ENCODE peak calls at places on chromosomes 4 and X, in eight cellular contexts. D, U, F, A, R, S, Y and H are unnamed samples.

GRCh38 chr4:48175328-48175727 is 41.3 kb upstream of the TXK start:
- DNase-seq in U (no peak), A (no peak), D (no peak), Y (no peak), R (no peak), S (no peak), F (no peak), H (no peak)

GRCh38 chr4:54064317-54065275 is at the start of gene CHIC2:
- DNase-seq in S (peak; percentile 94), D (peak; percentile 98), R (peak; percentile 63), U (peak; percentile 91), A (peak; percentile 96), Y (peak; percentile 94), F (peak; percentile 94), H (no peak)

GRCh38 chrX:104318330-104319009 is 63.7 kb upstream of the ESX1 start:
- DNase-seq in R (peak; percentile 43), U (peak; percentile 70), D (peak; percentile 61), A (peak; percentile 64), Y (peak; percentile 67), F (no peak), S (peak; percentile 88), H (no peak)

GRCh38 chr4:118059397-118059796 is 25.1 kb downstream of the NDST3 start:
- DNase-seq in F (no peak), Y (no peak), A (no peak), S (no peak), U (no peak), D (no peak), R (no peak), H (no peak)

GRCh38 chr4:13173974-13174373 is 310.2 kb downstream of the RAB28 start:
- DNase-seq in A (peak; percentile 24), S (no peak), D (peak; percentile 2), Y (peak; percentile 3), U (peak; percentile 74), F (no peak), R (no peak), H (no peak)

GRCh38 chrX:67749536-67749935 is 205.7 kb downstream of the AR start:
- DNase-seq in D (no peak), A (no peak), F (no peak), R (no peak), Y (no peak), U (no peak), S (no peak), H (no peak)

GRCh38 chrX:29627833-29628232 is 587.5 kb upstream of the MAGEB2 start:
- DNase-seq in Y (no peak), U (no peak), A (no peak), F (no peak), S (no peak), D (no peak), R (no peak), H (no peak)

GRCh38 chrX:116318672-116319071 is 117.7 kb upstream of the SLC6A14 start:
- DNase-seq in D (no peak), F (no peak), U (no peak), R (no peak), Y (no peak), A (no peak), S (peak; percentile 32), H (no peak)

GRCh38 chrX:43868791-43869190 is 13.5 kb downstream of the MAOB start:
- DNase-seq in R (no peak), U (no peak), S (no peak), A (no peak), F (no peak), D (no peak), Y (no peak), H (no peak)

GRCh38 chrX:7574325-7574724 is 268.6 kb upstream of the VCX start:
- DNase-seq in Y (peak; percentile 13), D (peak; percentile 33), R (no peak), F (no peak), S (peak; percentile 64), U (peak; percentile 8), A (no peak), H (no peak)

GRCh38 chr4:184329235-184330007 is 111.7 kb upstream of the ENPP6 start:
- DNase-seq in F (no peak), D (no peak), S (no peak), R (no peak), A (peak; percentile 60), Y (peak; percentile 12), U (no peak), H (no peak)

GRCh38 chr4:156779046-156779445 is 192.6 kb downstream of the PDGFC start:
- DNase-seq in Y (peak; percentile 65), A (no peak), S (no peak), F (no peak), R (no peak), D (peak; percentile 66), U (peak; percentile 54), H (no peak)

GRCh38 chr4:112343330-112343729 is 46.2 kb downstream of the ALPK1 start:
- DNase-seq in A (no peak), U (no peak), D (no peak), S (no peak), Y (no peak), F (no peak), R (no peak), H (no peak)

GRCh38 chrX:120839506-120839905 is 36.2 kb downstream of the CT47B1 start:
- DNase-seq in R (no peak), Y (peak; percentile 55), D (peak; percentile 65), F (no peak), S (peak; percentile 20), A (no peak), U (peak; percentile 70), H (no peak)

GRCh38 chrX:102959471-102959870 is 22.4 kb downstream of the RAB40AL start:
- DNase-seq in S (peak; percentile 65), R (no peak), F (no peak), U (peak; percentile 47), Y (peak; percentile 81), A (no peak), D (peak; percentile 90), H (peak; percentile 32)

GRCh38 chr4:21625447-21625846 is 323.1 kb downstream of the KCNIP4 start:
- DNase-seq in D (no peak), F (no peak), Y (no peak), S (no peak), A (no peak), R (no peak), U (no peak), H (no peak)
- H3K4me3 ChIP-seq in D (no peak overlapping the region), F (no peak overlapping the region), Y (no peak overlapping the region), S (no peak overlapping the region), A (no peak overlapping the region), R (no peak overlapping the region), U (no peak overlapping the region), H (no peak overlapping the region)

GRCh38 chr4:100517864-100518341 is at the start of gene EMCN:
- DNase-seq in U (peak; percentile 15), R (no peak), S (no peak), A (no peak), Y (peak; percentile 47), F (no peak), D (peak; percentile 11), H (no peak)

GRCh38 chr4:100519205-100519604 is 1.4 kb upstream of the EMCN start:
- DNase-seq in R (no peak), U (no peak), F (no peak), D (peak; percentile 9), Y (peak; percentile 18), S (no peak), A (no peak), H (no peak)

GRCh38 chr4:100511906-100512305 is 5.9 kb downstream of the EMCN start:
- DNase-seq in U (no peak), R (no peak), A (no peak), F (no peak), D (no peak), S (no peak), Y (no peak), H (no peak)

GRCh38 chr4:100510551-100510950 is 7.3 kb downstream of the EMCN start:
- DNase-seq in A (no peak), D (peak; percentile 12), R (no peak), S (no peak), F (no peak), U (no peak), Y (peak; percentile 8), H (peak; percentile 47)

DNA sequence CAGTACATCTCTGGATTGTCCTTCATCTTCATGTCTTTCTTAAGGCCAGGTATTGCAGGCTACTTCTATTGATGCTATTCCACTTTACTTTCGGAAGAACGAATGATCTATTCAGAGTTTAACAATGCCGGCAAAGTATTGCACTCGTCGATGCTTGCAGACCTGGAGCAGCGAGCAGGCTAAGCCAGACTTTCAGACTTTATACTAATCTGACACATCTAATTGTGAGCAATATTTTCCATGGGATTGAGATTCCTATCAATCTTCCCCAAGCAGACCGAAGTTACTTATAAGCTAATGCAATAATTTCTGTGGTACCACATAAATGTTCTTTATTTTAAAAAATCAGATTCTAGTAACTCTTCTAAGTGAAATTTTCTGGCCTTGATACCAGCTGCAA is 1.6 kb downstream of the EMCN start:
- DNase-seq in D (no peak), S (no peak), Y (no peak), U (no peak), F (no peak), R (no peak), A (no peak), H (no peak)
- H3K4me3 ChIP-seq in D (no peak overlapping the region), S (no peak overlapping the region), Y (no peak overlapping the region), U (no peak overlapping the region), F (no peak overlapping the region), R (no peak overlapping the region), A (no peak overlapping the region), H (no peak overlapping the region)

DNA sequence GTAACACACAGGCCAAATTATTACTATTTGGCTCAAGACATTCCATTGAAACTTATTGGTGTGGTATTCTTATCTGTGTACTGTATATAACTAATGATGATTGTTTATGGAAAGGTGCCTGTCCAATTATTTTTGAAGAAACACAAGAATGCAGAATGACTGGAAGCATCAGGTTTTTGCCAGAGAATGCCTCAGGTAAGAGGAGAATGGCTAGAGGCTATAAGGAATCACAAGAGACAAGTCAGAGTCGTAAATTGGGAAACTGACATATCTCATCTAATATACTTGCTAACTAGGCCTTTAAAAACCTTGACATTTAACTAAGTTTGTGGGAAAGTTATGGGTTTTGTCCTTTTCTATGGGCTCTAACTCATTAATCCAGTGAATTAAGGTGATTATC is 69.3 kb upstream of the TTC29 start:
- DNase-seq in F (no peak), S (no peak), R (no peak), D (no peak), U (no peak), A (no peak), Y (no peak), H (no peak)
- H3K4me3 ChIP-seq in F (no peak overlapping the region), S (no peak overlapping the region), R (no peak overlapping the region), D (no peak overlapping the region), U (no peak overlapping the region), A (no peak overlapping the region), Y (no peak overlapping the region), H (no peak overlapping the region)

GRCh38 chrX:45771114-45771513 is 570.4 kb upstream of the DIPK2B start:
- DNase-seq in A (peak; percentile 72), F (no peak), D (peak; percentile 94), U (peak; percentile 97), Y (peak; percentile 94), R (peak; percentile 59), S (peak; percentile 93), H (peak; percentile 82)

GRCh38 chrX:45771560-45772340 is 571.1 kb upstream of the DIPK2B start:
- DNase-seq in S (peak; percentile 59), Y (peak; percentile 74), F (peak; percentile 28), D (peak; percentile 66), R (no peak), A (peak; percentile 56), U (peak; percentile 78), H (no peak)

GRCh38 chrX:45768666-45769065 is 568.0 kb upstream of the DIPK2B start:
- DNase-seq in S (no peak), Y (peak; percentile 32), R (no peak), A (no peak), D (no peak), U (no peak), F (no peak), H (no peak)

GRCh38 chrX:45767021-45767491 is 566.4 kb upstream of the DIPK2B start:
- DNase-seq in D (peak; percentile 39), A (no peak), U (peak; percentile 55), F (no peak), S (peak; percentile 75), Y (peak; percentile 69), R (no peak), H (no peak)

GRCh38 chrX:45769919-45770582 is 569.4 kb upstream of the DIPK2B start:
- DNase-seq in S (peak; percentile 86), U (peak; percentile 85), D (peak; percentile 86), R (peak; percentile 74), F (peak; percentile 9), A (peak; percentile 71), Y (peak; percentile 93), H (peak; percentile 68)
- H3K4me3 ChIP-seq in S (peak overlapping the region; percentile 98), U (peak overlapping the region; percentile 83), D (peak overlapping the region; percentile 63), R (peak overlapping the region; percentile 42), F (peak overlapping the region; percentile 95), A (peak overlapping the region; percentile 38), Y (peak overlapping the region; percentile 45), H (peak overlapping the region; percentile 47)